ENCODE peak calls at places on chromosomes 13 and 19, in ten cellular contexts. One of them, this sample, is unnamed.

GRCh38 chr19:8307400-8307964 is 676 bp downstream of the CD320 start:
- DNase-seq in GM20000: no peak
- DNase-seq in brain microvascular endothelial cell: no peak
- DNase-seq in uterus: no peak
- DNase-seq in MM.1S: peak
- DNase-seq in nephron progenitor cell: no peak
- DNase-seq in mucosa of descending colon: no peak
- DNase-seq in ascending aorta: peak
- DNase-seq in ovary: no peak
- DNase-seq in bronchial epithelial cell: no peak
- DNase-seq in this sample: peak

GRCh38 chr19:52941941-52942370 is 18.7 kb upstream of the ZNF888 start:
- DNase-seq in MM.1S: peak
- DNase-seq in brain microvascular endothelial cell: peak
- DNase-seq in ascending aorta: peak
- DNase-seq in ovary: peak
- DNase-seq in bronchial epithelial cell: peak
- DNase-seq in GM20000: no peak
- DNase-seq in mucosa of descending colon: peak
- DNase-seq in uterus: peak
- DNase-seq in nephron progenitor cell: peak
- DNase-seq in this sample: no peak

GRCh38 chr19:43438291-43439162 is 23.8 kb downstream of the TEX101 start:
- DNase-seq in ascending aorta: no peak
- DNase-seq in MM.1S: no peak
- DNase-seq in bronchial epithelial cell: peak
- DNase-seq in ovary: peak
- DNase-seq in GM20000: no peak
- DNase-seq in uterus: peak
- DNase-seq in mucosa of descending colon: peak
- DNase-seq in nephron progenitor cell: no peak
- DNase-seq in brain microvascular endothelial cell: no peak
- DNase-seq in this sample: peak

GRCh38 chr13:104491951-104492350 is 1425.7 kb upstream of the SLC10A2 start:
- DNase-seq in ovary: no peak
- DNase-seq in bronchial epithelial cell: no peak
- DNase-seq in mucosa of descending colon: no peak
- DNase-seq in ascending aorta: no peak
- DNase-seq in nephron progenitor cell: no peak
- DNase-seq in MM.1S: no peak
- DNase-seq in brain microvascular endothelial cell: no peak
- DNase-seq in uterus: no peak
- DNase-seq in GM20000: no peak
- DNase-seq in this sample: no peak

GRCh38 chr13:69999875-70000274 is 107.8 kb upstream of the ATXN8OS start:
- DNase-seq in brain microvascular endothelial cell: no peak
- DNase-seq in MM.1S: no peak
- DNase-seq in bronchial epithelial cell: no peak
- DNase-seq in ascending aorta: no peak
- DNase-seq in uterus: no peak
- DNase-seq in ovary: no peak
- DNase-seq in GM20000: no peak
- DNase-seq in mucosa of descending colon: no peak
- DNase-seq in nephron progenitor cell: no peak
- DNase-seq in this sample: no peak

GRCh38 chr19:55451522-55452380 is 8.7 kb upstream of the SHISA7 start:
- DNase-seq in MM.1S: no peak
- DNase-seq in ascending aorta: no peak
- DNase-seq in bronchial epithelial cell: no peak
- DNase-seq in brain microvascular endothelial cell: no peak
- DNase-seq in nephron progenitor cell: peak
- DNase-seq in uterus: no peak
- DNase-seq in mucosa of descending colon: no peak
- DNase-seq in ovary: no peak
- DNase-seq in GM20000: peak
- DNase-seq in this sample: no peak

GRCh38 chr13:50334944-50335343 is 319.7 kb downstream of the KCNRG start:
- DNase-seq in GM20000: no peak
- DNase-seq in MM.1S: no peak
- DNase-seq in ascending aorta: no peak
- DNase-seq in mucosa of descending colon: no peak
- DNase-seq in nephron progenitor cell: no peak
- DNase-seq in brain microvascular endothelial cell: peak
- DNase-seq in uterus: no peak
- DNase-seq in ovary: no peak
- DNase-seq in bronchial epithelial cell: no peak
- DNase-seq in this sample: no peak

GRCh38 chr19:8194528-8195275 is 14.5 kb upstream of the CERS4 start:
- DNase-seq in ascending aorta: no peak
- DNase-seq in ovary: no peak
- DNase-seq in brain microvascular endothelial cell: no peak
- DNase-seq in nephron progenitor cell: no peak
- DNase-seq in bronchial epithelial cell: no peak
- DNase-seq in mucosa of descending colon: peak
- DNase-seq in GM20000: no peak
- DNase-seq in uterus: no peak
- DNase-seq in MM.1S: peak
- DNase-seq in this sample: no peak

GRCh38 chr13:112376050-112376681 is at the start of gene SPACA7:
- DNase-seq in nephron progenitor cell: no peak
- DNase-seq in bronchial epithelial cell: no peak
- DNase-seq in ovary: no peak
- DNase-seq in uterus: no peak
- DNase-seq in ascending aorta: no peak
- DNase-seq in GM20000: no peak
- DNase-seq in MM.1S: no peak
- DNase-seq in mucosa of descending colon: no peak
- DNase-seq in brain microvascular endothelial cell: no peak
- DNase-seq in this sample: no peak

GRCh38 chr13:26221721-26222522 is at the start of gene RNF6:
- DNase-seq in ascending aorta: peak
- DNase-seq in brain microvascular endothelial cell: peak
- DNase-seq in ovary: peak
- DNase-seq in nephron progenitor cell: peak
- DNase-seq in GM20000: peak
- DNase-seq in mucosa of descending colon: peak
- DNase-seq in MM.1S: peak
- DNase-seq in uterus: peak
- DNase-seq in bronchial epithelial cell: peak
- DNase-seq in this sample: peak
- TF ChIP-seq CTCF in ascending aorta: no peak
- TF ChIP-seq CTCF in brain microvascular endothelial cell: peak
- TF ChIP-seq CTCF in ovary: no peak
- TF ChIP-seq CTCF in nephron progenitor cell: no peak
- TF ChIP-seq CTCF in GM20000: no peak
- TF ChIP-seq CTCF in mucosa of descending colon: no peak
- TF ChIP-seq CTCF in MM.1S: no peak
- TF ChIP-seq CTCF in uterus: peak
- TF ChIP-seq CTCF in bronchial epithelial cell: peak
- TF ChIP-seq CTCF in this sample: no peak

DNA sequence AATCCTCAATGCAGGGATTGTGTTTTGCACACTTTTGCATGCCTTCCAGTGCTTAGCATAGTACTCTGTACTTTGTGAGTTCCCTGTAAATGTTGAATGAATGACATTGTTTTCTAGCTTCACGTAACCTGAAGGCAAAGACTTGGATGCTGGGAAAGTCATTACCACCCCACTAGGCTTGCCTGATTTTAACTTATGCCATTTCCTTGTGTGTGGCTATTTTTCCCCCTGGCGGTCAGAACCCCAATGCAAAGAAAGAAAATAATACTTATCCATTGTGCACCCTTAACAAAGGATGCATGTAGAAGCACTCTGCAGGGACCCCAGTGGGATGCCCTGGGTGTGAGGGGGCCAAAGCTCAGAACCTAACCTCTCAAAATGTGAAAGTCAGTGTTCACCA is 1.2 kb upstream of the ENOX1 start:
- DNase-seq in GM20000: peak
- DNase-seq in ovary: no peak
- DNase-seq in brain microvascular endothelial cell: peak
- DNase-seq in nephron progenitor cell: no peak
- DNase-seq in mucosa of descending colon: no peak
- DNase-seq in ascending aorta: no peak
- DNase-seq in uterus: peak
- DNase-seq in bronchial epithelial cell: peak
- DNase-seq in MM.1S: peak
- DNase-seq in this sample: peak
- TF ChIP-seq CTCF in GM20000: peak
- TF ChIP-seq CTCF in ovary: peak
- TF ChIP-seq CTCF in brain microvascular endothelial cell: peak
- TF ChIP-seq CTCF in nephron progenitor cell: no peak
- TF ChIP-seq CTCF in mucosa of descending colon: no peak
- TF ChIP-seq CTCF in ascending aorta: no peak
- TF ChIP-seq CTCF in uterus: no peak
- TF ChIP-seq CTCF in bronchial epithelial cell: peak
- TF ChIP-seq CTCF in MM.1S: peak
- TF ChIP-seq CTCF in this sample: peak

GRCh38 chr13:84446972-84447700 is 564.9 kb upstream of the SLITRK1 start:
- DNase-seq in ascending aorta: no peak
- DNase-seq in ovary: no peak
- DNase-seq in nephron progenitor cell: no peak
- DNase-seq in mucosa of descending colon: no peak
- DNase-seq in MM.1S: no peak
- DNase-seq in GM20000: no peak
- DNase-seq in bronchial epithelial cell: peak
- DNase-seq in uterus: no peak
- DNase-seq in brain microvascular endothelial cell: peak
- DNase-seq in this sample: peak

GRCh38 chr13:84439108-84439507 is 556.8 kb upstream of the SLITRK1 start:
- DNase-seq in brain microvascular endothelial cell: no peak
- DNase-seq in MM.1S: no peak
- DNase-seq in ascending aorta: no peak
- DNase-seq in nephron progenitor cell: no peak
- DNase-seq in uterus: no peak
- DNase-seq in bronchial epithelial cell: peak
- DNase-seq in mucosa of descending colon: no peak
- DNase-seq in GM20000: no peak
- DNase-seq in ovary: no peak
- DNase-seq in this sample: no peak

GRCh38 chr13:84445776-84446175 is 563.5 kb upstream of the SLITRK1 start:
- DNase-seq in GM20000: no peak
- DNase-seq in mucosa of descending colon: no peak
- DNase-seq in bronchial epithelial cell: peak
- DNase-seq in brain microvascular endothelial cell: peak
- DNase-seq in MM.1S: no peak
- DNase-seq in uterus: no peak
- DNase-seq in nephron progenitor cell: no peak
- DNase-seq in ovary: no peak
- DNase-seq in ascending aorta: no peak
- DNase-seq in this sample: no peak

DNA sequence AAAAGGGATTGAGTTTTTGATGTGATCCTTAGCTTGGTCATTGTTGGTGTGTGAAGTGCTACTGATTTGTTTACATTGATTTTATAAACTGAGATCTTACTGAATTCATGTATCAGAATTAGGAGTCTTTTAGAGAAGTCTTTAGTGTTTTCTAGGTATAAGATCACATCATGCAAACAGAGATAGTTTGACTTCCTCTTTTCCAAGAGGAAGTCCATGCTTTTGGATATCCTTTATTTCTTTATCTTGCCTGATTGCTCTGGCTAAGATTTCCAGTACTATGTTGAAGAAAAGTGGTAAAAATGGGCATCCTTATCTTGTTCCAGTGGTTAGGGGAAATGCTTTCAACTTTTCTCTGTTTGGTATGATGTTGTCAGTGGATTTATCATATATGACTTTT is 561.2 kb upstream of the SLITRK1 start:
- DNase-seq in brain microvascular endothelial cell: no peak
- DNase-seq in MM.1S: no peak
- DNase-seq in uterus: no peak
- DNase-seq in mucosa of descending colon: no peak
- DNase-seq in ovary: no peak
- DNase-seq in ascending aorta: no peak
- DNase-seq in nephron progenitor cell: no peak
- DNase-seq in bronchial epithelial cell: no peak
- DNase-seq in GM20000: no peak
- DNase-seq in this sample: no peak
- TF ChIP-seq CTCF in brain microvascular endothelial cell: no peak
- TF ChIP-seq CTCF in MM.1S: no peak
- TF ChIP-seq CTCF in uterus: no peak
- TF ChIP-seq CTCF in mucosa of descending colon: no peak
- TF ChIP-seq CTCF in ovary: no peak
- TF ChIP-seq CTCF in ascending aorta: no peak
- TF ChIP-seq CTCF in nephron progenitor cell: no peak
- TF ChIP-seq CTCF in bronchial epithelial cell: no peak
- TF ChIP-seq CTCF in GM20000: no peak
- TF ChIP-seq CTCF in this sample: no peak

GRCh38 chr13:29906432-29907011 is 56.1 kb upstream of the UBL3 start:
- DNase-seq in mucosa of descending colon: no peak
- DNase-seq in bronchial epithelial cell: no peak
- DNase-seq in brain microvascular endothelial cell: no peak
- DNase-seq in ascending aorta: no peak
- DNase-seq in MM.1S: no peak
- DNase-seq in uterus: no peak
- DNase-seq in ovary: no peak
- DNase-seq in nephron progenitor cell: no peak
- DNase-seq in GM20000: no peak
- DNase-seq in this sample: no peak
- TF ChIP-seq CTCF in mucosa of descending colon: no peak
- TF ChIP-seq CTCF in bronchial epithelial cell: no peak
- TF ChIP-seq CTCF in brain microvascular endothelial cell: no peak
- TF ChIP-seq CTCF in ascending aorta: no peak
- TF ChIP-seq CTCF in MM.1S: no peak
- TF ChIP-seq CTCF in uterus: no peak
- TF ChIP-seq CTCF in ovary: no peak
- TF ChIP-seq CTCF in nephron progenitor cell: no peak
- TF ChIP-seq CTCF in GM20000: no peak
- TF ChIP-seq CTCF in this sample: no peak

GRCh38 chr13:39602277-39602613 is 748 bp downstream of the LHFPL6 start:
- DNase-seq in mucosa of descending colon: no peak
- DNase-seq in bronchial epithelial cell: no peak
- DNase-seq in ascending aorta: no peak
- DNase-seq in brain microvascular endothelial cell: no peak
- DNase-seq in nephron progenitor cell: no peak
- DNase-seq in GM20000: peak
- DNase-seq in uterus: no peak
- DNase-seq in MM.1S: peak
- DNase-seq in ovary: no peak
- DNase-seq in this sample: no peak

GRCh38 chr13:39602614-39603366 is at the start of gene LHFPL6:
- DNase-seq in GM20000: peak
- DNase-seq in mucosa of descending colon: peak
- DNase-seq in MM.1S: peak
- DNase-seq in uterus: peak
- DNase-seq in bronchial epithelial cell: peak
- DNase-seq in brain microvascular endothelial cell: peak
- DNase-seq in nephron progenitor cell: peak
- DNase-seq in ascending aorta: peak
- DNase-seq in ovary: peak
- DNase-seq in this sample: peak

GRCh38 chr13:39599842-39600241 is 3.2 kb downstream of the LHFPL6 start:
- DNase-seq in GM20000: no peak
- DNase-seq in mucosa of descending colon: no peak
- DNase-seq in nephron progenitor cell: no peak
- DNase-seq in ovary: no peak
- DNase-seq in brain microvascular endothelial cell: no peak
- DNase-seq in ascending aorta: no peak
- DNase-seq in bronchial epithelial cell: no peak
- DNase-seq in uterus: no peak
- DNase-seq in MM.1S: no peak
- DNase-seq in this sample: no peak

GRCh38 chr13:39601636-39602035 is 1.4 kb downstream of the LHFPL6 start:
- DNase-seq in bronchial epithelial cell: no peak
- DNase-seq in uterus: no peak
- DNase-seq in GM20000: no peak
- DNase-seq in brain microvascular endothelial cell: no peak
- DNase-seq in MM.1S: no peak
- DNase-seq in mucosa of descending colon: no peak
- DNase-seq in ovary: no peak
- DNase-seq in ascending aorta: no peak
- DNase-seq in nephron progenitor cell: no peak
- DNase-seq in this sample: no peak

GRCh38 chr13:39600766-39601165 is 2.2 kb downstream of the LHFPL6 start:
- DNase-seq in MM.1S: no peak
- DNase-seq in nephron progenitor cell: peak
- DNase-seq in ovary: no peak
- DNase-seq in GM20000: no peak
- DNase-seq in ascending aorta: peak
- DNase-seq in brain microvascular endothelial cell: peak
- DNase-seq in mucosa of descending colon: no peak
- DNase-seq in uterus: no peak
- DNase-seq in bronchial epithelial cell: no peak
- DNase-seq in this sample: no peak
- TF ChIP-seq CTCF in MM.1S: no peak
- TF ChIP-seq CTCF in nephron progenitor cell: no peak
- TF ChIP-seq CTCF in ovary: no peak
- TF ChIP-seq CTCF in GM20000: no peak
- TF ChIP-seq CTCF in ascending aorta: peak
- TF ChIP-seq CTCF in brain microvascular endothelial cell: peak
- TF ChIP-seq CTCF in mucosa of descending colon: no peak
- TF ChIP-seq CTCF in uterus: no peak
- TF ChIP-seq CTCF in bronchial epithelial cell: no peak
- TF ChIP-seq CTCF in this sample: no peak

This sample was measured in BE2C.